ENCODE peak calls at places on chromosomes 11 and 22, in seven cellular contexts. W is GM12878, S is HepG2, N is K562, A is WTC11, M is HCT116, O is H1. D is an unnamed sample.
A peak's percentile ranks its signal among the peaks of the same experiment; 100 is the strongest.

GRCh38 chr11:88594274-88594950 is 256.9 kb upstream of the CTSC start:
- DNase-seq in W (no peak), S (no peak), N (no peak), A (no peak), M (no peak), O (no peak), D (no peak)

GRCh38 chr11:104390696-104391095 is 226.7 kb upstream of the PDGFD start:
- DNase-seq in W (no peak), S (no peak), N (no peak), A (no peak), M (no peak), O (no peak), D (no peak)

GRCh38 chr11:111918390-111919256 is at the start of gene C11orf52:
- DNase-seq in W (no peak), S (peak; percentile 89), N (peak; percentile 40), A (peak; percentile 80), M (peak; percentile 79), O (peak; percentile 69), D (peak; percentile 51)

GRCh38 chr22:46007003-46007847 is 30.3 kb upstream of the WNT7B start:
- DNase-seq in W (no peak), S (no peak), N (no peak), A (no peak), M (peak; percentile 74), O (no peak), D (no peak)

GRCh38 chr11:28114116-28114515 is 5.9 kb downstream of the METTL15 start:
- DNase-seq in W (no peak), S (no peak), N (no peak), A (no peak), M (no peak), O (no peak), D (no peak)

GRCh38 chr11:108580043-108580442 is 13.5 kb downstream of the EXPH5 start:
- DNase-seq in W (no peak), S (no peak), N (no peak), A (no peak), M (no peak), O (no peak), D (no peak)

GRCh38 chr22:43706151-43706550 is 106.0 kb downstream of the EFCAB6 start:
- DNase-seq in W (no peak), S (no peak), N (no peak), A (peak; percentile 25), M (no peak), O (no peak), D (no peak)

GRCh38 chr11:63244862-63245261 is 1.5 kb upstream of the SLC22A25 start:
- DNase-seq in W (no peak), S (peak; percentile 32), N (no peak), A (no peak), M (no peak), O (no peak), D (no peak)

GRCh38 chr22:25437414-25438160 is 126.9 kb upstream of the GRK3 start:
- DNase-seq in W (no peak), S (no peak), N (no peak), A (peak; percentile 20), M (no peak), O (peak; percentile 56), D (no peak)

GRCh38 chr11:116458546-116458945 is 314.2 kb downstream of the BUD13 start:
- DNase-seq in W (no peak), S (no peak), N (no peak), A (no peak), M (no peak), O (no peak), D (no peak)

GRCh38 chr11:8080674-8081590 is at the start of gene TUB:
- DNase-seq in W (no peak), S (no peak), N (no peak), A (peak; percentile 70), M (no peak), O (peak; percentile 77), D (peak; percentile 76)

GRCh38 chr11:5923789-5924188 is 18.3 kb upstream of the OR56A3 start:
- DNase-seq in W (no peak), S (no peak), N (no peak), A (no peak), M (no peak), O (no peak), D (no peak)

GRCh38 chr11:11480951-11481350 is 127.9 kb upstream of the CSNK2A3 start:
- DNase-seq in W (no peak), S (no peak), N (no peak), A (no peak), M (no peak), O (no peak), D (no peak)

GRCh38 chr11:9951714-9952275 is 287.9 kb downstream of the SWAP70 start:
- DNase-seq in W (no peak), S (no peak), N (no peak), A (no peak), M (no peak), O (no peak), D (no peak)

GRCh38 chr11:63933459-63933858 is 5.3 kb upstream of the NAA40 start:
- DNase-seq in W (no peak), S (no peak), N (no peak), A (no peak), M (no peak), O (no peak), D (no peak)

GRCh38 chr11:28223994-28224393 is 115.8 kb downstream of the METTL15 start:
- DNase-seq in W (no peak), S (no peak), N (no peak), A (no peak), M (no peak), O (no peak), D (no peak)

GRCh38 chr22:17941501-17942406 is 82.6 kb downstream of the MICAL3 start:
- DNase-seq in W (no peak), S (no peak), N (peak; percentile 56), A (no peak), M (no peak), O (no peak), D (no peak)

GRCh38 chr11:86632499-86633269 is 39.7 kb downstream of the ME3 start:
- DNase-seq in W (peak; percentile 11), S (peak; percentile 28), N (peak; percentile 14), A (peak; percentile 33), M (peak; percentile 68), O (no peak), D (peak; percentile 50)

GRCh38 chr11:10900686-10901415 is 43.0 kb upstream of the ZBED5 start:
- DNase-seq in W (no peak), S (no peak), N (peak; percentile 25), A (no peak), M (no peak), O (no peak), D (no peak)

GRCh38 chr11:45106440-45106839 is 40.0 kb upstream of the PRDM11 start:
- DNase-seq in W (no peak), S (no peak), N (no peak), A (no peak), M (no peak), O (peak; percentile 28), D (no peak)

GRCh38 chr22:45456811-45457210 is 43.3 kb downstream of the RIBC2 start:
- DNase-seq in W (no peak), S (no peak), N (no peak), A (no peak), M (no peak), O (no peak), D (no peak)

GRCh38 chr22:21687685-21688259 is 22.0 kb downstream of the PPIL2 start:
- DNase-seq in W (no peak), S (no peak), N (no peak), A (no peak), M (no peak), O (no peak), D (no peak)
- TF ChIP-seq SP1 in W (no peak), S (no peak), N (no peak), A (no peak), M (no peak), O (no peak), D (no peak)

GRCh38 chr11:395866-396265 is 1.9 kb downstream of the PKP3 start:
- DNase-seq in W (no peak), S (no peak), N (no peak), A (no peak), M (no peak), O (no peak), D (no peak)

GRCh38 chr11:394858-395655 is 1.0 kb downstream of the PKP3 start:
- DNase-seq in W (no peak), S (no peak), N (no peak), A (no peak), M (no peak), O (no peak), D (no peak)

GRCh38 chr11:398826-399225 is 4.8 kb downstream of the PKP3 start:
- DNase-seq in W (no peak), S (no peak), N (no peak), A (no peak), M (no peak), O (no peak), D (no peak)

GRCh38 chr11:396511-396947 is 2.5 kb downstream of the PKP3 start:
- DNase-seq in W (no peak), S (peak; percentile 60), N (no peak), A (peak; percentile 46), M (no peak), O (no peak), D (peak; percentile 33)

DNA sequence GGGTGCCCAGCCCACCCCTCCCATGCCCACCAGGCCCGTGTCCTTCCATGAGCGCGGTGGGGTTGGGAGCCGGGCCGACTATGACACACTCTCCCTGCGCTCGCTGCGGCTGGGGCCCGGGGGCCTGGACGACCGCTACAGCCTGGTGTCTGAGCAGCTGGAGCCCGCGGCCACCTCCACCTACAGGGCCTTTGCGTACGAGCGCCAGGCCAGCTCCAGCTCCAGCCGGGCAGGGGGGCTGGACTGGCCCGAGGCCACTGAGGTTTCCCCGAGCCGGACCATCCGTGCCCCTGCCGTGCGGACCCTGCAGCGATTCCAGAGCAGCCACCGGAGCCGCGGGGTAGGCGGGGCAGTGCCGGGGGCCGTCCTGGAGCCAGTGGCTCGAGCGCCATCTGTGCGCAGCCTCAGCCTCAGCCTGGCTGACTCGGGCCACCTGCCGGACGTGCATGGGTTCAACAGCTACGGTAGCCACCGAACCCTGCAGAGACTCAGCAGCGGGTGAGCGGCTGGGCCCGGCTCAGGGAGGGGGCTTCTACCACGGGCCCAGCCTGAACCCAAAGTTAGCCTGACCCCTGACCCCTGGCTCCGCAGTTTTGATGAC is 3.0 kb downstream of the PKP3 start:
- DNase-seq in W (no peak), S (peak; percentile 63), N (no peak), A (no peak), M (no peak), O (no peak), D (no peak)
- TF ChIP-seq SP1 in W (no peak), S (no peak), N (no peak), A (no peak), M (no peak), O (no peak), D (no peak)

DNA sequence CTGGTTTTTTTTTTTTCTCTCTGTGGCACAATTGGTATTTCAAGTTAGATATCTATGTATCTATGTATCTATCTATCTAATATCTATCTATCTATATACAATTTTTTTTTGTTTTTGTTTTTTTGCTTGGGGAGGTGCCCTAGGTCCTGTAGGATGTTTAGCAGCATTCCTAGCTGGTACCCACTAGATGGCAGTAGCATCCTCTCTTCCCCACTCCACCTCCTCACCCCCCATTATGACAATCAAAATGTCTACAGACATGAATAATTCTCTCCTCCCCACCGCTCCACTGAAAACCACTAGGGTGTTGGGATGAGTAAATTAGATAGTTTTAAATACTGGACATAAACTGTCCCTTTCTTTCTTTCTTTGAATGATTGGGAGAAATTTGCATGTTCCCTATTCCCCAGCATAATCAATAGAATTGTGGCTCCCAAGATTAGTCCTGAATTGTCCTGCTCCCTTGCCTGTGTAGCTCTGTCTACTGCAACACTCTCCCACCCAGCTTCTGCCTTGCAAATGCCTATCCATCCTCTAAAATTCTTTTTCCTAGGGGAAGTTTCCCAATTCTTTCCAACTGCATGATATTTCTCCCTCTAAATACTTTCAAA is 1152.4 kb downstream of the LRRC4C start:
- DNase-seq in W (no peak), S (peak; percentile 10), N (peak; percentile 37), A (no peak), M (no peak), O (no peak), D (peak; percentile 16)
- TF ChIP-seq SP1 in W (no peak), S (no peak), N (no peak), A (no peak), M (no peak), O (no peak), D (no peak)

GRCh38 chr11:131534611-131535010 is 164.2 kb downstream of the NTM start:
- DNase-seq in W (no peak), S (no peak), N (no peak), A (no peak), M (no peak), O (no peak), D (no peak)
- TF ChIP-seq SP1 in W (no peak), S (no peak), N (no peak), A (no peak), M (no peak), O (no peak), D (no peak)